ENCODE peak calls at places on chromosome 7, in seven cellular contexts. One of them, this sample, is unnamed.

GRCh38 chr7:105009667-105010537 is 4.1 kb upstream of the KMT2E start:
- DNase-seq in astrocyte of the spinal cord: no peak
- DNase-seq in left lung: no peak
- DNase-seq in GM06990: no peak
- DNase-seq in choroid plexus epithelial cell: no peak
- DNase-seq in naive thymus-derived CD4-positive, alpha-beta T cell: no peak
- DNase-seq in kidney: no peak
- DNase-seq in this sample: no peak

GRCh38 chr7:88665892-88666514 is 93.5 kb upstream of the ZNF804B start:
- DNase-seq in astrocyte of the spinal cord: no peak
- DNase-seq in left lung: no peak
- DNase-seq in GM06990: no peak
- DNase-seq in choroid plexus epithelial cell: no peak
- DNase-seq in naive thymus-derived CD4-positive, alpha-beta T cell: no peak
- DNase-seq in kidney: no peak
- DNase-seq in this sample: no peak

GRCh38 chr7:106774768-106775551 is 90.1 kb upstream of the PIK3CG start:
- DNase-seq in astrocyte of the spinal cord: peak
- DNase-seq in left lung: no peak
- DNase-seq in GM06990: no peak
- DNase-seq in choroid plexus epithelial cell: peak
- DNase-seq in naive thymus-derived CD4-positive, alpha-beta T cell: no peak
- DNase-seq in kidney: no peak
- DNase-seq in this sample: no peak

GRCh38 chr7:83439021-83439420 is 209.9 kb downstream of the SEMA3E start:
- DNase-seq in astrocyte of the spinal cord: peak
- DNase-seq in left lung: no peak
- DNase-seq in GM06990: no peak
- DNase-seq in choroid plexus epithelial cell: no peak
- DNase-seq in naive thymus-derived CD4-positive, alpha-beta T cell: no peak
- DNase-seq in kidney: no peak
- DNase-seq in this sample: no peak

GRCh38 chr7:137097111-137097510 is 228.7 kb downstream of the CHRM2 start:
- DNase-seq in astrocyte of the spinal cord: peak
- DNase-seq in left lung: no peak
- DNase-seq in GM06990: no peak
- DNase-seq in choroid plexus epithelial cell: peak
- DNase-seq in naive thymus-derived CD4-positive, alpha-beta T cell: no peak
- DNase-seq in kidney: no peak
- DNase-seq in this sample: peak

GRCh38 chr7:141785711-141786552 is 4.1 kb upstream of the TAS2R5 start:
- DNase-seq in astrocyte of the spinal cord: peak
- DNase-seq in left lung: no peak
- DNase-seq in GM06990: peak
- DNase-seq in choroid plexus epithelial cell: peak
- DNase-seq in naive thymus-derived CD4-positive, alpha-beta T cell: peak
- DNase-seq in kidney: no peak
- DNase-seq in this sample: peak

GRCh38 chr7:37524807-37525206 is 76.1 kb upstream of the ELMO1 start:
- DNase-seq in astrocyte of the spinal cord: no peak
- DNase-seq in left lung: no peak
- DNase-seq in GM06990: no peak
- DNase-seq in choroid plexus epithelial cell: no peak
- DNase-seq in naive thymus-derived CD4-positive, alpha-beta T cell: no peak
- DNase-seq in kidney: no peak
- DNase-seq in this sample: no peak

GRCh38 chr7:55432937-55433784 is 68.0 kb downstream of the LANCL2 start:
- DNase-seq in astrocyte of the spinal cord: peak
- DNase-seq in left lung: no peak
- DNase-seq in GM06990: no peak
- DNase-seq in choroid plexus epithelial cell: peak
- DNase-seq in naive thymus-derived CD4-positive, alpha-beta T cell: peak
- DNase-seq in kidney: no peak
- DNase-seq in this sample: peak

GRCh38 chr7:87056346-87056745 is 3.1 kb downstream of the ELAPOR2 start:
- DNase-seq in astrocyte of the spinal cord: no peak
- DNase-seq in left lung: no peak
- DNase-seq in GM06990: no peak
- DNase-seq in choroid plexus epithelial cell: no peak
- DNase-seq in naive thymus-derived CD4-positive, alpha-beta T cell: no peak
- DNase-seq in kidney: no peak
- DNase-seq in this sample: no peak

GRCh38 chr7:83148776-83149175 is 13.9 kb downstream of the PCLO start:
- DNase-seq in astrocyte of the spinal cord: peak
- DNase-seq in left lung: no peak
- DNase-seq in GM06990: no peak
- DNase-seq in choroid plexus epithelial cell: peak
- DNase-seq in naive thymus-derived CD4-positive, alpha-beta T cell: no peak
- DNase-seq in kidney: no peak
- DNase-seq in this sample: peak

GRCh38 chr7:158133057-158133456 is 454.6 kb downstream of the PTPRN2 start:
- DNase-seq in astrocyte of the spinal cord: no peak
- DNase-seq in left lung: peak
- DNase-seq in GM06990: no peak
- DNase-seq in choroid plexus epithelial cell: no peak
- DNase-seq in naive thymus-derived CD4-positive, alpha-beta T cell: no peak
- DNase-seq in kidney: peak
- DNase-seq in this sample: no peak

GRCh38 chr7:22193361-22194016 is 163.5 kb downstream of the RAPGEF5 start:
- DNase-seq in astrocyte of the spinal cord: peak
- DNase-seq in left lung: no peak
- DNase-seq in GM06990: no peak
- DNase-seq in choroid plexus epithelial cell: peak
- DNase-seq in naive thymus-derived CD4-positive, alpha-beta T cell: no peak
- DNase-seq in kidney: peak
- DNase-seq in this sample: peak

GRCh38 chr7:88546808-88547207 is 212.7 kb upstream of the ZNF804B start:
- DNase-seq in astrocyte of the spinal cord: peak
- DNase-seq in left lung: no peak
- DNase-seq in GM06990: no peak
- DNase-seq in choroid plexus epithelial cell: peak
- DNase-seq in naive thymus-derived CD4-positive, alpha-beta T cell: peak
- DNase-seq in kidney: no peak
- DNase-seq in this sample: no peak

GRCh38 chr7:129783097-129783919 is 169.5 kb downstream of the UBE2H start:
- DNase-seq in astrocyte of the spinal cord: no peak
- DNase-seq in left lung: no peak
- DNase-seq in GM06990: no peak
- DNase-seq in choroid plexus epithelial cell: no peak
- DNase-seq in naive thymus-derived CD4-positive, alpha-beta T cell: no peak
- DNase-seq in kidney: no peak
- DNase-seq in this sample: peak

GRCh38 chr7:130733866-130734524 is at the start of gene KLF14:
- DNase-seq in astrocyte of the spinal cord: peak
- DNase-seq in left lung: no peak
- DNase-seq in GM06990: no peak
- DNase-seq in choroid plexus epithelial cell: peak
- DNase-seq in naive thymus-derived CD4-positive, alpha-beta T cell: peak
- DNase-seq in kidney: peak
- DNase-seq in this sample: no peak

GRCh38 chr7:99693100-99693426 is 13.3 kb upstream of the CYP3A5 start:
- DNase-seq in astrocyte of the spinal cord: no peak
- DNase-seq in left lung: no peak
- DNase-seq in GM06990: no peak
- DNase-seq in choroid plexus epithelial cell: no peak
- DNase-seq in naive thymus-derived CD4-positive, alpha-beta T cell: no peak
- DNase-seq in kidney: no peak
- DNase-seq in this sample: no peak

GRCh38 chr7:135247746-135248471 is 14.3 kb downstream of the STRA8 start:
- DNase-seq in astrocyte of the spinal cord: no peak
- DNase-seq in left lung: no peak
- DNase-seq in GM06990: no peak
- DNase-seq in choroid plexus epithelial cell: no peak
- DNase-seq in naive thymus-derived CD4-positive, alpha-beta T cell: no peak
- DNase-seq in kidney: no peak
- DNase-seq in this sample: no peak

GRCh38 chr7:38411404-38411803 is 138.0 kb upstream of the TARP start:
- DNase-seq in astrocyte of the spinal cord: no peak
- DNase-seq in left lung: no peak
- DNase-seq in GM06990: no peak
- DNase-seq in choroid plexus epithelial cell: peak
- DNase-seq in naive thymus-derived CD4-positive, alpha-beta T cell: no peak
- DNase-seq in kidney: no peak
- DNase-seq in this sample: peak

GRCh38 chr7:7668708-7669107 is 28.2 kb downstream of the UMAD1 start:
- DNase-seq in astrocyte of the spinal cord: no peak
- DNase-seq in left lung: no peak
- DNase-seq in GM06990: no peak
- DNase-seq in choroid plexus epithelial cell: no peak
- DNase-seq in naive thymus-derived CD4-positive, alpha-beta T cell: no peak
- DNase-seq in kidney: no peak
- DNase-seq in this sample: no peak

GRCh38 chr7:108525327-108525984 is 479 bp downstream of the PNPLA8 start:
- DNase-seq in astrocyte of the spinal cord: peak
- DNase-seq in left lung: no peak
- DNase-seq in GM06990: no peak
- DNase-seq in choroid plexus epithelial cell: peak
- DNase-seq in naive thymus-derived CD4-positive, alpha-beta T cell: no peak
- DNase-seq in kidney: no peak
- DNase-seq in this sample: peak

GRCh38 chr7:69677054-69677847 is 79.0 kb downstream of the AUTS2 start:
- DNase-seq in astrocyte of the spinal cord: no peak
- DNase-seq in left lung: no peak
- DNase-seq in GM06990: no peak
- DNase-seq in choroid plexus epithelial cell: peak
- DNase-seq in naive thymus-derived CD4-positive, alpha-beta T cell: no peak
- DNase-seq in kidney: no peak
- DNase-seq in this sample: no peak
- H3K4me3 ChIP-seq in astrocyte of the spinal cord: no peak
- H3K4me3 ChIP-seq in left lung: no peak
- H3K4me3 ChIP-seq in GM06990: no peak
- H3K4me3 ChIP-seq in choroid plexus epithelial cell: no peak
- H3K4me3 ChIP-seq in naive thymus-derived CD4-positive, alpha-beta T cell: no peak
- H3K4me3 ChIP-seq in kidney: no peak
- H3K4me3 ChIP-seq in this sample: no peak

GRCh38 chr7:149420006-149420405 is 40.9 kb downstream of the ZNF777 start:
- DNase-seq in astrocyte of the spinal cord: no peak
- DNase-seq in left lung: no peak
- DNase-seq in GM06990: no peak
- DNase-seq in choroid plexus epithelial cell: no peak
- DNase-seq in naive thymus-derived CD4-positive, alpha-beta T cell: no peak
- DNase-seq in kidney: no peak
- DNase-seq in this sample: no peak

GRCh38 chr7:149414745-149415390 is 46.0 kb downstream of the ZNF777 start:
- DNase-seq in astrocyte of the spinal cord: peak
- DNase-seq in left lung: peak
- DNase-seq in GM06990: peak
- DNase-seq in choroid plexus epithelial cell: peak
- DNase-seq in naive thymus-derived CD4-positive, alpha-beta T cell: peak
- DNase-seq in kidney: peak
- DNase-seq in this sample: peak

GRCh38 chr7:149414171-149414570 is 46.7 kb downstream of the ZNF777 start:
- DNase-seq in astrocyte of the spinal cord: no peak
- DNase-seq in left lung: no peak
- DNase-seq in GM06990: no peak
- DNase-seq in choroid plexus epithelial cell: no peak
- DNase-seq in naive thymus-derived CD4-positive, alpha-beta T cell: no peak
- DNase-seq in kidney: no peak
- DNase-seq in this sample: no peak

GRCh38 chr7:149409889-149410288 is 51.0 kb downstream of the ZNF777 start:
- DNase-seq in astrocyte of the spinal cord: no peak
- DNase-seq in left lung: no peak
- DNase-seq in GM06990: no peak
- DNase-seq in choroid plexus epithelial cell: no peak
- DNase-seq in naive thymus-derived CD4-positive, alpha-beta T cell: no peak
- DNase-seq in kidney: no peak
- DNase-seq in this sample: no peak

DNA sequence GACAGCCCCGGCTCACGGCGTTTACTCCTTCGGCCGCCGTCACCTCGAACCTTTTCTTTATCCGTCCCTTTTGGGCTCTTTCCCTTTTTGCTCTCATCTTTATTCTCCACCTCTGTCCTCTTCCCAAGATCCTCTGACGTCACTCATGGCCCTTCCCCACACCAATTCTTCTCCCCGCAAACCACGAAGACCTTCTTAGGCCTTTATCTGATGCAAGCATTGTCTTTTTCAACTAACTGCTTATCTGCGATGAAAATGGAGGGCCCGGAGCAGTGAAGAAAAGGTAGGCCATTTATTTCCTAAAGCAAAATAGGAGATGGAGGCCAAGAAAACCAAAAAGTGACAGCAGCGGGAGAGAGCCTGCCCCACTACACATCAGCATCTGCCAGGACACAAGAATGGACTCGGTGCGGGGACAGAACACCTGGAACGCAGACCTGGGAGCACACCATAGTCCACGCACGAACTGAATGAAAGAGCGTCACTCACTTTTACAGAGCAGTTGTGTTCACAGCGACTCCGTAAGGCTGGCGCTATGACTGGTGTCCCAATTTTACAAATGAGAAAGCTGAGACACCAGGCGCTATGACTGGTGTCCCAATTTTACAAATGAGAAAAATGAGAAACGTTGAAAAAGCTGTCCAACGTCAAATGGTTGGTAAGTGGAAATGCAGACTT is 45.3 kb downstream of the ZNF777 start:
- DNase-seq in astrocyte of the spinal cord: no peak
- DNase-seq in left lung: no peak
- DNase-seq in GM06990: no peak
- DNase-seq in choroid plexus epithelial cell: peak
- DNase-seq in naive thymus-derived CD4-positive, alpha-beta T cell: peak
- DNase-seq in kidney: no peak
- DNase-seq in this sample: peak
- H3K4me3 ChIP-seq in astrocyte of the spinal cord: peak
- H3K4me3 ChIP-seq in left lung: no peak
- H3K4me3 ChIP-seq in GM06990: no peak
- H3K4me3 ChIP-seq in choroid plexus epithelial cell: peak
- H3K4me3 ChIP-seq in naive thymus-derived CD4-positive, alpha-beta T cell: peak
- H3K4me3 ChIP-seq in kidney: peak
- H3K4me3 ChIP-seq in this sample: no peak

GRCh38 chr7:155458317-155459132 is 596 bp downstream of the EN2 start:
- DNase-seq in astrocyte of the spinal cord: no peak
- DNase-seq in left lung: no peak
- DNase-seq in GM06990: no peak
- DNase-seq in choroid plexus epithelial cell: no peak
- DNase-seq in naive thymus-derived CD4-positive, alpha-beta T cell: no peak
- DNase-seq in kidney: peak
- DNase-seq in this sample: no peak
- H3K4me3 ChIP-seq in astrocyte of the spinal cord: no peak
- H3K4me3 ChIP-seq in left lung: peak
- H3K4me3 ChIP-seq in GM06990: no peak
- H3K4me3 ChIP-seq in choroid plexus epithelial cell: no peak
- H3K4me3 ChIP-seq in naive thymus-derived CD4-positive, alpha-beta T cell: no peak
- H3K4me3 ChIP-seq in kidney: no peak
- H3K4me3 ChIP-seq in this sample: no peak

DNA sequence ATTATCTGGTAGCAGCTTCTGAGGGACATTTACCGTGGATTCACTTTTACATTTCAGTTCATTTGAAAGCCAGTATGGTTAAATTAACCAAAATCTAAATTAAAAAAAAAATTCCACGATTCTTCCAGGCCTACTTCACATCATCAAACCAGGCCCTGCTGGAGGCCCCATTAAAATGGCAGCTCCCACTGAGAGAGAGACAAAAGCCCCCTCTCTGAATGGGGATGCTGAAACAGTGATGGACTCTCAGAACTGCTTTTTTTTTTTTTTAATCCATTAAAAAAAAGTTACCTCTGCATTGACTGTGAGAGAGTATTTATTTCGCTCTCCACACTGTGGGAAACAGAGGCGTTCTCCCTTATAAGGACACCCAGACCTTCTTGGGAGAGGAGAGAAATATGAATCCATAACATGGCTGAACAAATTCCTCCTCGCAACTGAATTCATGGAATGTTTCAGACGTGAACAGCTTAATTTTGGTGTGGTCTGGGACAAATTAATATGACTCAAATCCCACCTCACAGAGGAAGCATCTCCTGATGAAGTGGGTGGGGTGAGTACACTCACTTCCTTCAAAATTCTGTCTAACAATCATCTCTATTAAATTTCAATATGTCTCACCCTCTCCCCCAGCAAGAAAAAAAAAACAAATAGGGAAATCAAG is 73.5 kb downstream of the SAMD9 start:
- DNase-seq in astrocyte of the spinal cord: peak
- DNase-seq in left lung: no peak
- DNase-seq in GM06990: no peak
- DNase-seq in choroid plexus epithelial cell: peak
- DNase-seq in naive thymus-derived CD4-positive, alpha-beta T cell: no peak
- DNase-seq in kidney: no peak
- DNase-seq in this sample: peak
- H3K4me3 ChIP-seq in astrocyte of the spinal cord: no peak
- H3K4me3 ChIP-seq in left lung: no peak
- H3K4me3 ChIP-seq in GM06990: no peak
- H3K4me3 ChIP-seq in choroid plexus epithelial cell: no peak
- H3K4me3 ChIP-seq in naive thymus-derived CD4-positive, alpha-beta T cell: no peak
- H3K4me3 ChIP-seq in kidney: no peak
- H3K4me3 ChIP-seq in this sample: no peak